ENCODE peak calls at places on chromosomes 13 and 19, in eight cellular contexts. L is GM10248, M is Ammon's horn, H is T-helper 2 cell, X is choroid plexus epithelial cell, D is astrocyte, Q is PC-3, G is fibroblast of lung. B is an unnamed sample.

GRCh38 chr13:80168089-80168850 is 172.7 kb downstream of the SPRY2 start:
- DNase-seq in L (no peak), M (peak; percentile 50), H (no peak), X (peak; percentile 11), D (peak; percentile 34), Q (no peak), G (peak; percentile 30), B (no peak)

GRCh38 chr19:29576761-29577661 is 29.1 kb upstream of the POP4 start:
- DNase-seq in L (peak; percentile 62), M (no peak), H (no peak), X (peak; percentile 13), D (peak; percentile 18), Q (no peak), G (no peak), B (no peak)

GRCh38 chr19:296476-297225 is 5.4 kb upstream of the PLPP2 start:
- DNase-seq in L (no peak), M (no peak), H (no peak), X (no peak), D (no peak), Q (no peak), G (no peak), B (no peak)

GRCh38 chr19:2032296-2032941 is 16.9 kb upstream of the BTBD2 start:
- DNase-seq in L (no peak), M (peak; percentile 97), H (no peak), X (peak; percentile 76), D (peak; percentile 65), Q (peak; percentile 89), G (peak; percentile 91), B (peak; percentile 91)

GRCh38 chr13:42876270-42876714 is 94.9 kb downstream of the FAM216B start:
- DNase-seq in L (peak; percentile 76), M (no peak), H (no peak), X (no peak), D (no peak), Q (no peak), G (no peak), B (no peak)

GRCh38 chr13:106917024-106917491 is 349.1 kb upstream of the ARGLU1 start:
- DNase-seq in L (peak; percentile 16), M (no peak), H (no peak), X (peak; percentile 11), D (no peak), Q (no peak), G (no peak), B (no peak)

GRCh38 chr19:49677232-49677881 is at the start of gene PRMT1:
- DNase-seq in L (no peak), M (no peak), H (peak; percentile 53), X (peak; percentile 36), D (no peak), Q (peak; percentile 47), G (no peak), B (no peak)

GRCh38 chr19:46515879-46516350 is 20.2 kb upstream of the PNMA8B start:
- DNase-seq in L (peak; percentile 61), M (peak; percentile 44), H (no peak), X (peak; percentile 67), D (peak; percentile 14), Q (peak; percentile 59), G (peak; percentile 44), B (peak; percentile 69)

GRCh38 chr19:51448011-51448744 is 10.1 kb downstream of the SIGLEC8 start:
- DNase-seq in L (no peak), M (no peak), H (no peak), X (no peak), D (no peak), Q (no peak), G (no peak), B (no peak)

GRCh38 chr13:114324334-114324733 is 10.0 kb downstream of the CHAMP1 start:
- DNase-seq in L (no peak), M (no peak), H (no peak), X (no peak), D (no peak), Q (no peak), G (no peak), B (no peak)

GRCh38 chr19:28594737-28595136 is 618.2 kb downstream of the UQCRFS1 start:
- DNase-seq in L (no peak), M (no peak), H (no peak), X (no peak), D (no peak), Q (no peak), G (no peak), B (no peak)

GRCh38 chr19:12293771-12294307 is 844 bp downstream of the ZNF44 start:
- DNase-seq in L (peak; percentile 83), M (peak; percentile 49), H (peak; percentile 45), X (peak; percentile 57), D (peak; percentile 48), Q (peak; percentile 90), G (peak; percentile 50), B (peak; percentile 76)

GRCh38 chr13:96080676-96081075 is 9.2 kb upstream of the HS6ST3 start:
- DNase-seq in L (no peak), M (no peak), H (no peak), X (no peak), D (no peak), Q (no peak), G (no peak), B (no peak)

GRCh38 chr13:104875008-104875762 is 1660.3 kb downstream of the EFNB2 start:
- DNase-seq in L (no peak), M (no peak), H (no peak), X (no peak), D (no peak), Q (no peak), G (no peak), B (no peak)

GRCh38 chr19:31276831-31277230 is 72.4 kb downstream of the TSHZ3 start:
- DNase-seq in L (no peak), M (no peak), H (no peak), X (no peak), D (no peak), Q (no peak), G (no peak), B (no peak)

GRCh38 chr19:2424686-2425621 is 2.4 kb downstream of the TIMM13 start:
- DNase-seq in L (no peak), M (peak; percentile 55), H (no peak), X (peak; percentile 83), D (peak; percentile 59), Q (peak; percentile 66), G (peak; percentile 69), B (no peak)

GRCh38 chr13:101570410-101570809 is 117.9 kb downstream of the ITGBL1 start:
- DNase-seq in L (no peak), M (no peak), H (no peak), X (peak; percentile 35), D (peak; percentile 36), Q (peak; percentile 86), G (no peak), B (no peak)

GRCh38 chr19:21851596-21852345 is 15.8 kb upstream of the ZNF43 start:
- DNase-seq in L (peak; percentile 87), M (peak; percentile 97), H (peak; percentile 86), X (peak; percentile 97), D (peak; percentile 92), Q (peak; percentile 44), G (peak; percentile 94), B (no peak)

GRCh38 chr13:69292789-69293425 is 814.7 kb upstream of the ATXN8OS start:
- DNase-seq in L (no peak), M (no peak), H (no peak), X (no peak), D (no peak), Q (no peak), G (no peak), B (no peak)

GRCh38 chr13:59774511-59774911 is 389.2 kb downstream of the DIAPH3 start:
- DNase-seq in L (no peak), M (no peak), H (no peak), X (peak; percentile 77), D (peak; percentile 77), Q (peak; percentile 48), G (peak; percentile 77), B (no peak)

GRCh38 chr13:21884965-21885567 is 214.2 kb downstream of the FGF9 start:
- DNase-seq in L (no peak), M (no peak), H (no peak), X (no peak), D (no peak), Q (no peak), G (no peak), B (no peak)

GRCh38 chr13:48586591-48587103 is 53.8 kb upstream of the RCBTB2 start:
- DNase-seq in L (no peak), M (peak; percentile 70), H (no peak), X (peak; percentile 61), D (peak; percentile 65), Q (no peak), G (peak; percentile 24), B (no peak)

GRCh38 chr13:25920931-25921330 is 130.9 kb downstream of the SHISA2 start:
- DNase-seq in L (no peak), M (no peak), H (no peak), X (no peak), D (no peak), Q (no peak), G (no peak), B (no peak)

GRCh38 chr13:32837973-32838940 is 178.0 kb upstream of the KL start:
- DNase-seq in L (no peak), M (no peak), H (no peak), X (no peak), D (no peak), Q (no peak), G (no peak), B (no peak)

GRCh38 chr19:19444694-19445155 is 39.2 kb downstream of the GATAD2A start:
- DNase-seq in L (no peak), M (no peak), H (no peak), X (peak; percentile 43), D (peak; percentile 29), Q (peak; percentile 33), G (no peak), B (no peak)

GRCh38 chr19:36409841-36410240 is 8.6 kb downstream of the ZFP82 start:
- DNase-seq in L (no peak), M (no peak), H (no peak), X (no peak), D (peak; percentile 73), Q (no peak), G (no peak), B (no peak)

GRCh38 chr13:46146898-46147297 is 35.1 kb downstream of the LCP1 start:
- DNase-seq in L (no peak), M (peak; percentile 65), H (no peak), X (peak; percentile 53), D (no peak), Q (no peak), G (peak; percentile 39), B (no peak)

GRCh38 chr19:900302-901111 is 7.2 kb downstream of the RNU6-9 start:
- DNase-seq in L (no peak), M (no peak), H (peak; percentile 47), X (no peak), D (no peak), Q (peak; percentile 23), G (no peak), B (peak; percentile 56)